ENCODE peak calls at places on chromosomes 16 and 17, in four cellular contexts. One of them, this sample, is unnamed.

GRCh38 chr17:65370669-65371126 is 190.8 kb downstream of the AXIN2 start:
- DNase-seq in stimulated activated naive CD4-positive, alpha-beta T cell: no peak
- DNase-seq in Daoy: peak; percentile 78
- DNase-seq in D341Med: no peak
- DNase-seq in this sample: no peak

GRCh38 chr17:43021739-43022512 is at the start of gene VAT1:
- DNase-seq in Daoy: peak; percentile 82
- DNase-seq in D341Med: peak; percentile 97
- DNase-seq in stimulated activated naive CD4-positive, alpha-beta T cell: peak; percentile 68
- DNase-seq in this sample: no peak

GRCh38 chr17:10119203-10120112 is 78.9 kb downstream of the GAS7 start:
- DNase-seq in stimulated activated naive CD4-positive, alpha-beta T cell: no peak
- DNase-seq in Daoy: peak; percentile 71
- DNase-seq in D341Med: no peak
- DNase-seq in this sample: no peak

GRCh38 chr16:5059386-5060072 is 6.2 kb downstream of the C16orf89 start:
- DNase-seq in Daoy: no peak
- DNase-seq in D341Med: no peak
- DNase-seq in stimulated activated naive CD4-positive, alpha-beta T cell: no peak
- DNase-seq in this sample: no peak

GRCh38 chr16:58018803-58019202 is 6.8 kb upstream of the MMP15 start:
- DNase-seq in D341Med: peak; percentile 63
- DNase-seq in Daoy: no peak
- DNase-seq in stimulated activated naive CD4-positive, alpha-beta T cell: no peak
- DNase-seq in this sample: no peak

GRCh38 chr17:42315402-42316156 is 27.3 kb downstream of the STAT5A start:
- DNase-seq in D341Med: no peak
- DNase-seq in stimulated activated naive CD4-positive, alpha-beta T cell: peak; percentile 63
- DNase-seq in Daoy: no peak
- DNase-seq in this sample: peak; percentile 59

GRCh38 chr17:42673885-42674754 is 2.7 kb downstream of the PLEKHH3 start:
- DNase-seq in D341Med: peak; percentile 78
- DNase-seq in Daoy: peak; percentile 52
- DNase-seq in stimulated activated naive CD4-positive, alpha-beta T cell: peak; percentile 14
- DNase-seq in this sample: no peak

GRCh38 chr17:4365628-4366311 is 705 bp downstream of the UBE2G1 start:
- DNase-seq in stimulated activated naive CD4-positive, alpha-beta T cell: no peak
- DNase-seq in Daoy: peak; percentile 50
- DNase-seq in D341Med: peak; percentile 43
- DNase-seq in this sample: no peak

GRCh38 chr17:75232786-75233185 is 27.3 kb downstream of the NUP85 start:
- DNase-seq in D341Med: no peak
- DNase-seq in Daoy: no peak
- DNase-seq in stimulated activated naive CD4-positive, alpha-beta T cell: no peak
- DNase-seq in this sample: no peak

GRCh38 chr16:720990-721764 is at the start of gene ANTKMT:
- DNase-seq in stimulated activated naive CD4-positive, alpha-beta T cell: peak; percentile 59
- DNase-seq in D341Med: peak; percentile 92
- DNase-seq in Daoy: peak; percentile 87
- DNase-seq in this sample: no peak

GRCh38 chr16:11877374-11877773 is 26.0 kb upstream of the RSL1D1 start:
- DNase-seq in stimulated activated naive CD4-positive, alpha-beta T cell: no peak
- DNase-seq in Daoy: no peak
- DNase-seq in D341Med: no peak
- DNase-seq in this sample: no peak